ENCODE peak calls at places on chromosomes 5 and 9, in seven cellular contexts. Q is WERI-Rb-1; D is mesenchymal stem cell; W is choroid plexus epithelial cell; U is epithelial cell of esophagus; Z is fibroblast of lung; T is CD4-positive, CD25-positive, alpha-beta regulatory T cell. M is an unnamed sample.

GRCh38 chr5:1542755-1543154 is 19.0 kb upstream of the LPCAT1 start:
- DNase-seq in Q (no peak), U (peak), Z (peak), W (no peak), D (no peak), T (no peak), M (peak)

GRCh38 chr9:36671561-36671960 is 98.9 kb downstream of the MELK start:
- DNase-seq in Z (no peak), Q (no peak), U (no peak), D (no peak), W (no peak), T (no peak), M (no peak)

GRCh38 chr9:102499468-102499867 is 495.7 kb upstream of the CYLC2 start:
- DNase-seq in W (peak), T (no peak), Q (no peak), Z (no peak), D (no peak), U (no peak), M (no peak)

GRCh38 chr5:10695759-10696543 is 65.1 kb downstream of the DAP start:
- DNase-seq in D (peak), Q (no peak), W (no peak), T (no peak), Z (no peak), U (no peak), M (no peak)

GRCh38 chr9:99039388-99040182 is 65.3 kb upstream of the TGFBR1 start:
- DNase-seq in W (no peak), T (no peak), D (peak), Q (no peak), U (no peak), Z (no peak), M (no peak)

GRCh38 chr9:35844628-35845301 is 15.7 kb downstream of the TMEM8B start:
- DNase-seq in U (peak), T (no peak), Q (no peak), W (peak), D (peak), Z (peak), M (no peak)

GRCh38 chr9:7212101-7212500 is 454.3 kb downstream of the KDM4C start:
- DNase-seq in Q (no peak), U (no peak), T (no peak), Z (no peak), W (peak), D (no peak), M (no peak)

GRCh38 chr9:136045595-136046554 is 49.2 kb downstream of the NACC2 start:
- DNase-seq in U (no peak), T (no peak), W (peak), D (no peak), Z (peak), Q (no peak), M (no peak)

GRCh38 chr9:14203366-14204056 is 110.4 kb downstream of the NFIB start:
- DNase-seq in D (no peak), W (no peak), Z (peak), Q (no peak), U (no peak), T (no peak), M (peak)

GRCh38 chr9:120774719-120775118 is 18.5 kb downstream of the FBXW2 start:
- DNase-seq in D (no peak), Q (no peak), W (peak), U (no peak), T (no peak), Z (no peak), M (no peak)

GRCh38 chr5:34674226-34674625 is 18.1 kb downstream of the RAI14 start:
- DNase-seq in D (peak), T (no peak), U (peak), Q (no peak), W (peak), Z (peak), M (no peak)

GRCh38 chr5:170404398-170404797 is 15.2 kb upstream of the KCNMB1 start:
- DNase-seq in Q (no peak), W (no peak), T (no peak), U (no peak), Z (no peak), D (no peak), M (no peak)

GRCh38 chr5:14491505-14491904 is 90.1 kb upstream of the OTULINL start:
- DNase-seq in Q (no peak), Z (peak), D (peak), U (peak), W (peak), T (no peak), M (no peak)

GRCh38 chr5:3592298-3592697 is 3.3 kb upstream of the IRX1 start:
- DNase-seq in Q (no peak), Z (no peak), D (no peak), T (no peak), U (no peak), W (no peak), M (no peak)

GRCh38 chr9:14219865-14220655 is 93.9 kb downstream of the NFIB start:
- DNase-seq in T (no peak), W (no peak), Q (no peak), Z (no peak), U (no peak), D (no peak), M (no peak)

GRCh38 chr5:79200573-79201183 is 35.3 kb upstream of the JMY start:
- DNase-seq in Q (peak), T (no peak), D (peak), Z (peak), U (no peak), W (peak), M (no peak)

GRCh38 chr5:146409081-146409671 is 38.0 kb upstream of the TCERG1 start:
- DNase-seq in Q (no peak), Z (no peak), W (peak), U (peak), D (no peak), T (no peak), M (no peak)

GRCh38 chr5:102481044-102481715 is 17.6 kb downstream of the SLCO6A1 start:
- DNase-seq in U (no peak), Q (no peak), Z (no peak), T (no peak), W (peak), D (peak), M (no peak)

GRCh38 chr5:149448831-149449714 is 70.0 kb upstream of the IL17B start:
- DNase-seq in Q (peak), D (peak), W (peak), U (peak), T (no peak), Z (peak), M (no peak)

GRCh38 chr5:43193952-43194321 is 1.9 kb downstream of the NIM1K start:
- DNase-seq in W (no peak), T (no peak), U (peak), Z (no peak), D (no peak), Q (no peak), M (no peak)

GRCh38 chr9:98783518-98784226 is 12.7 kb downstream of the ANKS6 start:
- DNase-seq in U (no peak), Q (no peak), D (no peak), Z (no peak), T (no peak), W (no peak), M (no peak)

GRCh38 chr5:77376624-77377023 is 115.5 kb downstream of the WDR41 start:
- DNase-seq in W (no peak), U (no peak), D (no peak), Z (no peak), T (no peak), Q (no peak), M (no peak)

GRCh38 chr5:43303242-43303641 is 10.0 kb downstream of the HMGCS1 start:
- DNase-seq in U (no peak), W (no peak), Q (peak), T (no peak), Z (no peak), D (no peak), M (no peak)

GRCh38 chr9:19992556-19992955 is 203.7 kb upstream of the SLC24A2 start:
- DNase-seq in T (no peak), W (peak), U (no peak), D (peak), Z (peak), Q (peak), M (no peak)

GRCh38 chr5:50694027-50694590 is 27.7 kb downstream of the PARP8 start:
- DNase-seq in D (peak), Z (peak), U (peak), Q (no peak), T (no peak), W (peak), M (no peak)

GRCh38 chr5:133428072-133428660 is 184.2 kb downstream of the FSTL4 start:
- DNase-seq in Z (no peak), D (no peak), Q (no peak), U (no peak), W (no peak), T (no peak), M (no peak)

GRCh38 chr5:142175461-142176142 is 67.0 kb downstream of the NDFIP1 start:
- DNase-seq in U (no peak), W (no peak), Z (no peak), Q (peak), T (no peak), D (no peak), M (no peak)

GRCh38 chr5:55868846-55869245 is 17.7 kb downstream of the IL31RA start:
- DNase-seq in Q (no peak), W (peak), T (no peak), U (peak), Z (peak), D (peak), M (no peak)

GRCh38 chr9:136625101-136626065 is 37.3 kb upstream of the EGFL7 start:
- DNase-seq in Q (peak), U (peak), T (no peak), Z (peak), W (peak), D (peak), M (peak)

GRCh38 chr9:80440724-80441123 is 869.0 kb downstream of the TLE4 start:
- DNase-seq in Q (no peak), Z (no peak), D (no peak), U (no peak), T (no peak), W (no peak), M (no peak)

GRCh38 chr5:177071671-177072385 is 14.9 kb upstream of the FGFR4 start:
- DNase-seq in T (peak), D (peak), Z (peak), U (peak), W (peak), Q (peak), M (no peak)

GRCh38 chr9:123749580-123750202 is 180.2 kb downstream of the DENND1A start:
- DNase-seq in U (peak), Z (no peak), W (peak), Q (no peak), D (no peak), T (no peak), M (no peak)

GRCh38 chr5:77843570-77844407 is 67.7 kb upstream of the TBCA start:
- DNase-seq in Q (no peak), T (no peak), Z (no peak), D (no peak), U (no peak), W (no peak), M (no peak)

GRCh38 chr5:157130933-157131332 is 11.7 kb downstream of the MED7 start:
- DNase-seq in U (peak), D (peak), W (no peak), Z (no peak), Q (no peak), T (no peak), M (no peak)

GRCh38 chr5:124746916-124747769 is 704 bp upstream of the ZNF608 start:
- DNase-seq in D (peak), W (peak), T (no peak), Q (peak), U (peak), Z (peak), M (peak)

GRCh38 chr9:35758475-35759050 is 4.5 kb upstream of the MSMP start:
- DNase-seq in Z (peak), T (no peak), Q (no peak), W (peak), D (no peak), U (no peak), M (no peak)

GRCh38 chr9:38339496-38339895 is 53.0 kb upstream of the ALDH1B1 start:
- DNase-seq in Z (peak), T (no peak), U (no peak), D (no peak), Q (no peak), W (peak), M (no peak)

DNA sequence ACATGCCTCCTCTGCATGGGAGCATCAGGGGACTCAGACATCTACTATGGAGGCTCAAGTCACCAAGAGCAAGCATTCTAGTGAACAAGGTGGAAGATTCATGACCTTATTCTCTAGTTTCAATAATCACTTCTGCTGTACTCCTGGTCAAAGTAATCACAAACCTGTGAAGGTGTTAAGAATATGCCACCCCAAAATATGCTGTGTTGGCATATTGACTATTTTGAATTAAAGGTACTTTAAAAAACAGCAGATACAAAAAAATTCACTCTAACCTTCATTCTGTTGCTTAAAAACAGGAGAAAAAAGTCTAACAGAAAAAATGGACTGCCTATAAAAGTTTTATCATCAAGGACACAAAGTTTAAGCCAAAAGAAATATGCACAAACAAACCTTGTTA is 607.8 kb upstream of the TYRP1 start:
- DNase-seq in T (no peak), U (no peak), Z (no peak), Q (no peak), D (no peak), W (no peak), M (no peak)
- H3K4me3 ChIP-seq in T (no peak), U (no peak), Z (no peak), Q (no peak), D (no peak), W (no peak), M (no peak)

GRCh38 chr5:72439192-72439591 is 68.0 kb downstream of the ZNF366 start:
- DNase-seq in Z (no peak), D (no peak), W (no peak), T (no peak), U (no peak), Q (no peak), M (no peak)

GRCh38 chr5:72440207-72440638 is 67.0 kb downstream of the ZNF366 start:
- DNase-seq in Z (no peak), U (no peak), W (no peak), D (no peak), T (no peak), Q (no peak), M (no peak)

GRCh38 chr5:72443883-72444282 is 63.3 kb downstream of the ZNF366 start:
- DNase-seq in D (no peak), Q (no peak), Z (no peak), W (no peak), T (no peak), U (no peak), M (no peak)

GRCh38 chr5:72441094-72441723 is 66.0 kb downstream of the ZNF366 start:
- DNase-seq in U (no peak), W (no peak), D (no peak), Q (no peak), T (no peak), Z (no peak), M (no peak)

DNA sequence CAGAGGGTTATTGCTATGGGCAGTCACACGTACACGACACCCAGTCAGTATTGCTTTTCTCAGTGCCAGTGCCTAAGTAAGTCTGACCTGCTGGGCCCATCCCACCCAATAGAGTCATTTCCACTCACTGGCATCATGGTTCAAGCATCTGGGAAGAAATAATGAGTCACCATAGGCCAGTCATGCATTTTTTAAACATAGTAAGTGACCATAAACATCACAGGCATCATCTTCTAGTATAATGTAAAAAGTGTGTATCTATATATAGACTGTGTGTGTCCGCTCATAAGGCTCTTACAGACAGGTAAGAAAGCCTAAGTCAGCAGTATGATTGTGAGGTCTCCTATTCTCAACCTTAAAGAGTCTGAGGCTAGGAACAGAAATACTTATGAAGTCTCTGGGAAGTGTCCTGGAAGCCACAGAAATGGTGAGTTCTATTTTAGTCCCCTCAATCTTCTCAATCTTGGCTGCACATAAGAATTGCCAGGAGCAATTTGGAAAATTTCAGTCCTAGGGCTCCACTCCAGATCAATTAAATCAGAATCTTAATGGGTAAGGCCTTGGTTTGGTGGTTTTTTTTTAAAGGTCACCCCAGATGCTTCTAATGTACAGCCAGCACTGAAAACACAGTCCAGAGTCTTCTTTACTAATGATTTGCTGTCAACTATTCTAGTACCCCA is 65.2 kb downstream of the ZNF366 start:
- DNase-seq in U (peak), W (peak), D (peak), T (no peak), Q (no peak), Z (peak), M (no peak)
- H3K4me3 ChIP-seq in U (no peak), W (no peak), D (no peak), T (no peak), Q (no peak), Z (no peak), M (no peak)

GRCh38 chr5:113508756-113509155 is 4.7 kb upstream of the YTHDC2 start:
- DNase-seq in U (no peak), Q (no peak), W (no peak), Z (no peak), T (no peak), D (no peak), M (no peak)

GRCh38 chr5:113505181-113505580 is 8.3 kb upstream of the YTHDC2 start:
- DNase-seq in Z (no peak), Q (no peak), U (peak), D (peak), T (no peak), W (peak), M (no peak)

GRCh38 chr5:113507601-113508000 is 5.9 kb upstream of the YTHDC2 start:
- DNase-seq in W (no peak), Z (no peak), Q (no peak), T (no peak), D (no peak), U (no peak), M (no peak)

GRCh38 chr5:113502073-113502472 is 11.4 kb upstream of the YTHDC2 start:
- DNase-seq in T (no peak), W (no peak), Z (no peak), Q (no peak), D (no peak), U (no peak), M (no peak)

GRCh38 chr5:113503146-113503545 is 10.3 kb upstream of the YTHDC2 start:
- DNase-seq in Z (no peak), U (no peak), W (no peak), Q (no peak), T (no peak), D (no peak), M (no peak)
- H3K4me3 ChIP-seq in Z (no peak), U (no peak), W (no peak), Q (no peak), T (no peak), D (no peak), M (no peak)

GRCh38 chr5:107294151-107294550 is 376.6 kb downstream of the EFNA5 start:
- DNase-seq in U (no peak), T (no peak), Z (no peak), D (no peak), Q (no peak), W (no peak), M (no peak)
- H3K4me3 ChIP-seq in U (no peak), T (no peak), Z (no peak), D (no peak), Q (no peak), W (no peak), M (no peak)

DNA sequence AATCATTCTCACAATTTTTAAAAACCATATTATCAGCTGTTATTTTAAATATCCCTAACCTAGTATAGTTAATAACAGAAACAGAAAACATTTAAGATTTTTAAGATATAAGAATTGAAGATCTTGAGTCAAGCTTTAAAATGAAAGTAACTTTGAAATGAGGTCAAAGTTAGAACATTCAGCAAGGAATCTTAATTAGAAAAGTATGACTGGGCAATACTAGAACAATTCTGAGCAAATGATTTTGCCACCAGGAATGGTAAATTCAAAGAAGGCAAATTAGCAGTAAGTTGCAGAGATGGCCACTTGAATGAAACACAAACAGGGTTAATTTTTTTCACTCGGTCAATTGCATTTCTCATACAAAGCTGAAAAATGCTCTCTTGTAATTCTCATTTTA is 117.9 kb downstream of the NXNL2 start:
- DNase-seq in Q (no peak), D (peak), Z (peak), T (no peak), W (peak), U (no peak), M (no peak)
- H3K4me3 ChIP-seq in Q (no peak), D (peak), Z (peak), T (no peak), W (no peak), U (no peak), M (no peak)

GRCh38 chr9:128920381-128921058 is at the start of gene PHYHD1:
- DNase-seq in U (peak), T (no peak), W (peak), Q (peak), Z (peak), D (peak), M (peak)
- H3K4me3 ChIP-seq in U (no peak), T (no peak), W (peak), Q (peak), Z (no peak), D (peak), M (peak)

M was measured in right lobe of liver.